ENCODE peak calls at places on chromosomes 16 and 17, in six cellular contexts. One of them, this sample, is unnamed.
A peak's percentile ranks its signal among the peaks of the same experiment; 100 is the strongest.

GRCh38 chr17:75406222-75406615 is 741 bp upstream of the GRB2 start:
- DNase-seq in H1: no peak
- DNase-seq in transverse colon: no peak
- DNase-seq in ascending aorta: no peak
- DNase-seq in psoas muscle: no peak
- DNase-seq in neural progenitor cell: peak; percentile 28
- DNase-seq in this sample: no peak

GRCh38 chr16:2748757-2749455 is 3.5 kb upstream of the SRRM2 start:
- DNase-seq in psoas muscle: no peak
- DNase-seq in neural progenitor cell: no peak
- DNase-seq in transverse colon: no peak
- DNase-seq in ascending aorta: no peak
- DNase-seq in H1: no peak
- DNase-seq in this sample: no peak

GRCh38 chr17:4559851-4560820 is at the start of gene GGT6:
- DNase-seq in neural progenitor cell: no peak
- DNase-seq in transverse colon: peak; percentile 91
- DNase-seq in psoas muscle: no peak
- DNase-seq in H1: no peak
- DNase-seq in ascending aorta: no peak
- DNase-seq in this sample: no peak

GRCh38 chr17:19328441-19329061 is 34.0 kb downstream of the B9D1 start:
- DNase-seq in H1: no peak
- DNase-seq in ascending aorta: peak; percentile 1
- DNase-seq in transverse colon: no peak
- DNase-seq in psoas muscle: no peak
- DNase-seq in neural progenitor cell: no peak
- DNase-seq in this sample: no peak

GRCh38 chr16:57284206-57284951 is at the start of gene PLLP:
- DNase-seq in H1: peak; percentile 87
- DNase-seq in transverse colon: peak; percentile 59
- DNase-seq in ascending aorta: no peak
- DNase-seq in neural progenitor cell: peak; percentile 69
- DNase-seq in psoas muscle: no peak
- DNase-seq in this sample: no peak

GRCh38 chr16:57564571-57565270 is 22.3 kb downstream of the ADGRG5 start:
- DNase-seq in ascending aorta: no peak
- DNase-seq in H1: no peak
- DNase-seq in psoas muscle: no peak
- DNase-seq in neural progenitor cell: no peak
- DNase-seq in transverse colon: no peak
- DNase-seq in this sample: no peak

GRCh38 chr16:795580-796229 is 4.8 kb downstream of the GNG13 start:
- DNase-seq in neural progenitor cell: no peak
- DNase-seq in transverse colon: peak; percentile 50
- DNase-seq in H1: no peak
- DNase-seq in ascending aorta: no peak
- DNase-seq in psoas muscle: no peak
- DNase-seq in this sample: no peak

GRCh38 chr17:77494664-77495435 is 354.1 kb downstream of the SEC14L1 start:
- DNase-seq in psoas muscle: peak; percentile 79
- DNase-seq in H1: peak; percentile 91
- DNase-seq in ascending aorta: no peak
- DNase-seq in transverse colon: peak; percentile 83
- DNase-seq in neural progenitor cell: peak; percentile 87
- DNase-seq in this sample: peak; percentile 49

GRCh38 chr16:88393571-88393970 is 10.8 kb downstream of the ZNF469 start:
- DNase-seq in neural progenitor cell: no peak
- DNase-seq in ascending aorta: no peak
- DNase-seq in H1: no peak
- DNase-seq in psoas muscle: no peak
- DNase-seq in transverse colon: no peak
- DNase-seq in this sample: no peak

GRCh38 chr16:67594256-67594915 is 32.1 kb downstream of the CTCF start:
- DNase-seq in H1: no peak
- DNase-seq in neural progenitor cell: no peak
- DNase-seq in ascending aorta: no peak
- DNase-seq in transverse colon: no peak
- DNase-seq in psoas muscle: no peak
- DNase-seq in this sample: no peak

GRCh38 chr16:78184554-78185183 is 85.2 kb downstream of the WWOX start:
- DNase-seq in H1: peak; percentile 22
- DNase-seq in neural progenitor cell: no peak
- DNase-seq in transverse colon: no peak
- DNase-seq in ascending aorta: no peak
- DNase-seq in psoas muscle: no peak
- DNase-seq in this sample: no peak

GRCh38 chr17:66850692-66851091 is 15.8 kb downstream of the CACNG5 start:
- DNase-seq in transverse colon: no peak
- DNase-seq in neural progenitor cell: no peak
- DNase-seq in H1: no peak
- DNase-seq in ascending aorta: no peak
- DNase-seq in psoas muscle: no peak
- DNase-seq in this sample: no peak

GRCh38 chr16:27617678-27618077 is 67.7 kb downstream of the KATNIP start:
- DNase-seq in H1: no peak
- DNase-seq in transverse colon: no peak
- DNase-seq in ascending aorta: no peak
- DNase-seq in neural progenitor cell: no peak
- DNase-seq in psoas muscle: no peak
- DNase-seq in this sample: no peak

GRCh38 chr16:31819948-31820347 is 53.7 kb upstream of the ZNF267 start:
- DNase-seq in psoas muscle: no peak
- DNase-seq in neural progenitor cell: no peak
- DNase-seq in ascending aorta: no peak
- DNase-seq in transverse colon: no peak
- DNase-seq in H1: no peak
- DNase-seq in this sample: no peak

GRCh38 chr16:57846078-57846697 is 43.9 kb upstream of the KIFC3 start:
- DNase-seq in neural progenitor cell: peak; percentile 76
- DNase-seq in transverse colon: no peak
- DNase-seq in H1: peak; percentile 59
- DNase-seq in psoas muscle: no peak
- DNase-seq in ascending aorta: no peak
- DNase-seq in this sample: no peak

GRCh38 chr17:19440421-19440820 is 29.4 kb downstream of the RNF112 start:
- DNase-seq in neural progenitor cell: no peak
- DNase-seq in H1: no peak
- DNase-seq in psoas muscle: no peak
- DNase-seq in transverse colon: no peak
- DNase-seq in ascending aorta: no peak
- DNase-seq in this sample: no peak

GRCh38 chr17:5667871-5668270 is 83.6 kb upstream of the NLRP1 start:
- DNase-seq in transverse colon: no peak
- DNase-seq in neural progenitor cell: peak; percentile 23
- DNase-seq in ascending aorta: no peak
- DNase-seq in psoas muscle: no peak
- DNase-seq in H1: peak; percentile 47
- DNase-seq in this sample: no peak

GRCh38 chr17:59387351-59388069 is 56.1 kb downstream of the YPEL2 start:
- DNase-seq in transverse colon: no peak
- DNase-seq in psoas muscle: no peak
- DNase-seq in ascending aorta: no peak
- DNase-seq in H1: no peak
- DNase-seq in neural progenitor cell: no peak
- DNase-seq in this sample: no peak

GRCh38 chr17:18026408-18026776 is 12.6 kb downstream of the ATPAF2 start:
- DNase-seq in psoas muscle: peak; percentile 29
- DNase-seq in transverse colon: no peak
- DNase-seq in ascending aorta: no peak
- DNase-seq in neural progenitor cell: no peak
- DNase-seq in H1: no peak
- DNase-seq in this sample: no peak

GRCh38 chr17:1736348-1737281 is 6.1 kb upstream of the SERPINF2 start:
- DNase-seq in neural progenitor cell: no peak
- DNase-seq in H1: no peak
- DNase-seq in transverse colon: peak; percentile 52
- DNase-seq in ascending aorta: no peak
- DNase-seq in psoas muscle: peak; percentile 76
- DNase-seq in this sample: no peak

GRCh38 chr16:8921626-8921984 is 39.5 kb downstream of the LITAFD start:
- DNase-seq in neural progenitor cell: no peak
- DNase-seq in ascending aorta: no peak
- DNase-seq in transverse colon: no peak
- DNase-seq in psoas muscle: no peak
- DNase-seq in H1: no peak
- DNase-seq in this sample: no peak

GRCh38 chr16:86362155-86362849 is 148.0 kb upstream of the FOXF1 start:
- DNase-seq in psoas muscle: no peak
- DNase-seq in transverse colon: no peak
- DNase-seq in H1: no peak
- DNase-seq in ascending aorta: no peak
- DNase-seq in neural progenitor cell: no peak
- DNase-seq in this sample: no peak

GRCh38 chr16:49776085-49776501 is 79.8 kb downstream of the ZNF423 start:
- DNase-seq in ascending aorta: no peak
- DNase-seq in transverse colon: no peak
- DNase-seq in H1: peak; percentile 77
- DNase-seq in neural progenitor cell: peak; percentile 72
- DNase-seq in psoas muscle: peak; percentile 36
- DNase-seq in this sample: no peak

GRCh38 chr16:30934827-30935557 is 11.6 kb downstream of the FBXL19 start:
- DNase-seq in transverse colon: peak; percentile 49
- DNase-seq in neural progenitor cell: peak; percentile 74
- DNase-seq in ascending aorta: no peak
- DNase-seq in psoas muscle: peak; percentile 53
- DNase-seq in H1: peak; percentile 87
- DNase-seq in this sample: no peak

GRCh38 chr17:62703269-62703775 is 75.9 kb downstream of the MRC2 start:
- DNase-seq in transverse colon: no peak
- DNase-seq in psoas muscle: no peak
- DNase-seq in neural progenitor cell: no peak
- DNase-seq in H1: no peak
- DNase-seq in ascending aorta: peak; percentile 29
- DNase-seq in this sample: no peak

GRCh38 chr17:61230461-61230860 is 169.2 kb upstream of the TBX2 start:
- DNase-seq in neural progenitor cell: no peak
- DNase-seq in psoas muscle: no peak
- DNase-seq in H1: no peak
- DNase-seq in transverse colon: no peak
- DNase-seq in ascending aorta: no peak
- DNase-seq in this sample: no peak

GRCh38 chr16:85286970-85287814 is 174.9 kb upstream of the CIBAR2 start:
- DNase-seq in neural progenitor cell: no peak
- DNase-seq in H1: no peak
- DNase-seq in transverse colon: no peak
- DNase-seq in ascending aorta: no peak
- DNase-seq in psoas muscle: peak; percentile 78
- DNase-seq in this sample: peak; percentile 28
- TF ChIP-seq CTCF in neural progenitor cell: no peak
- TF ChIP-seq CTCF in H1: no peak
- TF ChIP-seq CTCF in transverse colon: no peak
- TF ChIP-seq CTCF in ascending aorta: no peak
- TF ChIP-seq CTCF in psoas muscle: no peak
- TF ChIP-seq CTCF in this sample: no peak

GRCh38 chr17:30379303-30380105 is 777 bp downstream of the CPD start:
- DNase-seq in H1: peak; percentile 62
- DNase-seq in transverse colon: peak; percentile 33
- DNase-seq in ascending aorta: no peak
- DNase-seq in psoas muscle: peak; percentile 23
- DNase-seq in neural progenitor cell: peak; percentile 49
- DNase-seq in this sample: no peak
- H3K27ac ChIP-seq in H1: no peak overlapping the region
- H3K27ac ChIP-seq in transverse colon: peak overlapping the region; percentile 95
- H3K27ac ChIP-seq in ascending aorta: peak overlapping the region; percentile 86
- H3K27ac ChIP-seq in psoas muscle: peak overlapping the region; percentile 86
- H3K27ac ChIP-seq in neural progenitor cell: no peak overlapping the region
- H3K27ac ChIP-seq in this sample: peak overlapping the region; percentile 79

DNA sequence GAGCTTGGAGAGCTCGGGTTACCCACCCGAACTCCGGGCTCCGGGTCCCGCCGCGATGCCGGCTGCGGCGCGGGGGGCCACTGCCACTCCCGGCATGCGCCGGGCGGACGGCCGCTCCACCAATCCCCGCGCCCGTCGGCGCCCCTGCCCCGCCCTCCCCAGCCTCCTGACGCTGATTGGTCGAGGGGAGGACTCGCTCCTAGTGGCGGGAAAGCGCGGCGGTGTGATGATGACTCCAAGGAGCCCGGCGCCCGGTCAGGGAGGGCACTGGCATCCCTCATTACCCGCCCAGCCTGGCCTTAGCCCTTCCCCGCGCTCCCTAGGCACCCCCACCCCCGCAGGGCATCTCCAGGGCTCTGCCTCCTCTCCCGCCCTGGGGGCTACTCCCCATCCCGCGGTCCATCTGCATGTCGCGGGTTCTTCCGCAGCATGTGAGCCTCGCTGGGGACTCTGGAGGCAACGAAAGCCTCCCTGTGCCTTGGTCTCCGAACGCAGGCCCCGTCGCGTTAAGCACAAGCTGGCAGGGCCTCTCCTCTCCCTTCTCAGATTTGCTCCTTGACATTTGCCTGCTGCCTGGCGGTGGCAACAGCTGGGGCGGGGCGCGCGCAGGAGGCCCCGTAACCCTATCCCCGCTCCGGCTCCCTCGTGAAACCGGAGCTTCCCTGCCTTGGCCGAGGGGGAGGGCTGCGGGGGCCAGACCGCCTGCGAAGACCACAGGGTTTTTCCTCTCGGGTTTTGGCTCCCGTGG is 1.7 kb downstream of the ATP2A1 start:
- DNase-seq in psoas muscle: peak; percentile 90
- DNase-seq in neural progenitor cell: peak; percentile 96
- DNase-seq in H1: peak; percentile 89
- DNase-seq in transverse colon: peak; percentile 90
- DNase-seq in ascending aorta: peak; percentile 52
- DNase-seq in this sample: peak; percentile 64
- H3K4me1 ChIP-seq in psoas muscle: peaks cover 42% of the 10 kb centered on the region
- H3K4me1 ChIP-seq in neural progenitor cell: peaks cover 21% of the 10 kb centered on the region
- H3K4me1 ChIP-seq in H1: peaks cover 38% of the 10 kb centered on the region
- H3K4me1 ChIP-seq in transverse colon: peaks cover 11% of the 10 kb centered on the region
- H3K4me1 ChIP-seq in ascending aorta: peaks cover 10% of the 10 kb centered on the region
- H3K4me1 ChIP-seq in this sample: peaks cover 14% of the 10 kb centered on the region

GRCh38 chr16:9992441-9992840 is 189.8 kb downstream of the GRIN2A start:
- DNase-seq in transverse colon: no peak
- DNase-seq in ascending aorta: no peak
- DNase-seq in neural progenitor cell: no peak
- DNase-seq in psoas muscle: no peak
- DNase-seq in H1: no peak
- DNase-seq in this sample: no peak
- TF ChIP-seq CTCF in transverse colon: no peak
- TF ChIP-seq CTCF in ascending aorta: no peak
- TF ChIP-seq CTCF in neural progenitor cell: no peak
- TF ChIP-seq CTCF in psoas muscle: no peak
- TF ChIP-seq CTCF in H1: no peak
- TF ChIP-seq CTCF in this sample: no peak

DNA sequence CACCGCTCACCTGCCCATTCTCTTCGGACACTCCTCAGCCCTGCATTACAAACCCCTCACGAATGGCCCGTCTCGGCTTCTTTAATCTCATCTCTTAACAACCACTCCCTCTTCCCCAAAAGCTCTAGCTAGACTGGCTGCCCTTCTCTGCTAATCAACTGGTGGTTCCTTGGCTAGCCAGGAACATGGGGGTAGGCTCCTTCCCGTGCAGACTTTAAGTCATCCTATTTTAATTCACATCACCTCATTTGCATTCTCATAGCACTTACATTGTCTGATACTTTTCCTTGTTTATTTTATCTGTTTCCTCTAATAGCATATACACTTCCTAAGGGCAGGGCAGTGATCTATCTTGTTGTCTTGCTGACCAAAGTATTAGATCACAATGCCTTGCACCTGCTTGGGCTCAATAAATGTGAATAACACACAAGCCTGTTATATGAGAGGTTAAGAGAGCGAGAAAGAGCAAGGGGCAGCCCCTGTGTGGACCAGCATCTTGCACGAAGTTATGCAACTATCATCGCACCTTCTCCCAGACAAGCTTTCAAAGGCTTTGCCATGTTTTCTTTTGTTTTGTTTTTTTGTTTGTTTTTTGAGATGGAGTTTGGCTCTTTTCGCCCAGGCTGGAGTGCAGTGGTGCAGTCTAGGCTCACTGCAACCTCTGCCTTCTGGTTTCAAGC is 9.8 kb downstream of the TP53 start:
- DNase-seq in ascending aorta: no peak
- DNase-seq in neural progenitor cell: peak; percentile 25
- DNase-seq in psoas muscle: no peak
- DNase-seq in transverse colon: no peak
- DNase-seq in H1: no peak
- DNase-seq in this sample: no peak
- H3K27ac ChIP-seq in ascending aorta: no peak overlapping the region
- H3K27ac ChIP-seq in neural progenitor cell: peak overlapping the region; percentile 5
- H3K27ac ChIP-seq in psoas muscle: no peak overlapping the region
- H3K27ac ChIP-seq in transverse colon: no peak overlapping the region
- H3K27ac ChIP-seq in H1: no peak overlapping the region
- H3K27ac ChIP-seq in this sample: no peak overlapping the region

This sample was measured in thoracic aorta.